ENCODE peak calls at places on chromosomes 13 and 19, in ten cellular contexts. B is body of pancreas, Y is kidney epithelial cell, T is CD14-positive monocyte, M is endothelial cell, U is NCI-H510A treated with DMSO at 0.1 percent for 48 hours, K is globus pallidus, G is EL, Z is smooth muscle cell of the brain vasculature, F is NCI-H1092. W is an unnamed sample.

GRCh38 chr19:36528921-36529518 is 949 bp upstream of the ZNF260 start:
- DNase-seq in M (peak), Y (no peak), F (no peak), Z (no peak), G (peak), U (no peak), K (no peak), B (no peak), T (no peak), W (no peak)

GRCh38 chr13:101019126-101019525 is 344.5 kb upstream of the TMTC4 start:
- DNase-seq in G (peak), M (no peak), T (no peak), K (no peak), Z (no peak), F (no peak), Y (peak), B (no peak), U (no peak), W (no peak)

GRCh38 chr13:110055089-110055488 is 251.9 kb downstream of the COL4A1 start:
- DNase-seq in F (no peak), T (no peak), B (no peak), Z (no peak), U (no peak), Y (no peak), M (no peak), K (no peak), G (no peak), W (peak)

GRCh38 chr13:60617863-60618733 is 221.1 kb downstream of the TDRD3 start:
- DNase-seq in B (no peak), U (no peak), M (peak), G (peak), Y (no peak), K (peak), T (no peak), F (no peak), Z (peak), W (peak)

GRCh38 chr13:67223024-67223423 is 7.1 kb downstream of the PCDH9 start:
- DNase-seq in G (peak), F (no peak), M (no peak), Y (no peak), U (no peak), T (no peak), B (no peak), K (no peak), Z (no peak), W (no peak)

GRCh38 chr13:66853559-66853958 is 376.6 kb downstream of the PCDH9 start:
- DNase-seq in F (no peak), Y (no peak), G (no peak), Z (no peak), U (no peak), K (no peak), B (no peak), M (no peak), T (no peak), W (no peak)

GRCh38 chr19:6185825-6186193 is 50.3 kb downstream of the ACSBG2 start:
- DNase-seq in T (no peak), M (no peak), K (no peak), Y (no peak), G (no peak), Z (no peak), B (no peak), U (no peak), F (no peak), W (no peak)

GRCh38 chr19:619286-620002 is 13.9 kb downstream of the POLRMT start:
- DNase-seq in T (no peak), U (no peak), B (no peak), M (no peak), F (no peak), Z (no peak), K (no peak), G (no peak), Y (no peak), W (no peak)

GRCh38 chr19:10226376-10227214 is 4.5 kb downstream of the S1PR2 start:
- DNase-seq in T (no peak), Z (no peak), Y (no peak), G (peak), F (no peak), U (no peak), M (no peak), B (peak), K (peak), W (no peak)

GRCh38 chr13:34942732-34943674 is 933 bp downstream of the NBEA start:
- DNase-seq in U (peak), Y (no peak), G (peak), T (no peak), Z (no peak), B (peak), F (no peak), K (peak), M (peak), W (no peak)

GRCh38 chr19:31113250-31113685 is 236.0 kb downstream of the TSHZ3 start:
- DNase-seq in G (peak), K (no peak), T (no peak), U (no peak), M (no peak), Y (no peak), B (no peak), Z (no peak), F (no peak), W (no peak)

GRCh38 chr19:15159251-15159650 is 41.5 kb downstream of the NOTCH3 start:
- DNase-seq in Z (no peak), K (no peak), G (no peak), M (no peak), T (no peak), F (no peak), Y (no peak), U (no peak), B (no peak), W (no peak)

GRCh38 chr13:20118268-20119140 is 42.3 kb downstream of the GJA3 start:
- DNase-seq in Y (no peak), F (no peak), U (no peak), B (peak), G (peak), T (no peak), M (peak), K (peak), Z (no peak), W (no peak)

GRCh38 chr19:46977548-46977947 is 42.1 kb upstream of the NPAS1 start:
- DNase-seq in K (no peak), B (no peak), U (no peak), F (no peak), Z (no peak), M (no peak), Y (no peak), G (no peak), T (no peak), W (no peak)